ENCODE peak calls at places on chromosome 3, in nine cellular contexts. R, N, J, M, Y, O, S, Z and H are unnamed samples.

GRCh38 chr3:191944835-191945234 is 483.9 kb downstream of the PYDC2 start:
- DNase-seq in O (no peak), M (no peak), J (no peak), R (no peak), S (no peak), Z (no peak), N (no peak), Y (no peak), H (no peak)

GRCh38 chr3:153445817-153446216 is 283.8 kb downstream of the RAP2B start:
- DNase-seq in Y (no peak), N (no peak), R (no peak), S (no peak), Z (no peak), J (no peak), O (no peak), M (no peak), H (no peak)

GRCh38 chr3:43019168-43019765 is 40.2 kb downstream of the GASK1A start:
- DNase-seq in S (no peak), M (no peak), O (no peak), R (no peak), Y (no peak), N (no peak), J (no peak), Z (no peak), H (no peak)

GRCh38 chr3:29644956-29645661 is 364.2 kb downstream of the RBMS3 start:
- DNase-seq in M (no peak), N (no peak), Y (no peak), Z (no peak), O (no peak), J (no peak), R (no peak), S (no peak), H (no peak)

GRCh38 chr3:69770219-69770618 is 31.0 kb downstream of the MITF start:
- DNase-seq in R (no peak), J (no peak), S (no peak), M (no peak), Z (no peak), O (no peak), Y (no peak), N (no peak), H (no peak)

GRCh38 chr3:13713396-13713795 is 164.5 kb downstream of the FBLN2 start:
- DNase-seq in Z (no peak), N (no peak), J (no peak), Y (no peak), M (no peak), R (no peak), S (no peak), O (no peak), H (no peak)

GRCh38 chr3:42733501-42734262 is 31.1 kb upstream of the HHATL start:
- DNase-seq in S (no peak), N (no peak), J (no peak), M (no peak), Z (no peak), R (no peak), O (no peak), Y (no peak), H (no peak)

GRCh38 chr3:58570851-58571250 is 6.3 kb downstream of the FAM107A start:
- DNase-seq in Z (no peak), S (no peak), R (no peak), N (no peak), O (no peak), Y (no peak), M (no peak), J (no peak), H (no peak)

GRCh38 chr3:23992051-23992628 is 47.1 kb downstream of the NR1D2 start:
- DNase-seq in O (no peak), J (no peak), Y (no peak), M (no peak), N (peak), S (no peak), R (no peak), Z (no peak), H (no peak)

GRCh38 chr3:176769547-176770190 is 427.6 kb downstream of the TBL1XR1 start:
- DNase-seq in O (no peak), S (no peak), M (no peak), N (no peak), Y (no peak), J (no peak), Z (no peak), R (no peak), H (no peak)

GRCh38 chr3:59752925-59753324 is 703.1 kb upstream of the CFAP20DC start:
- DNase-seq in J (no peak), R (no peak), Y (no peak), M (no peak), S (no peak), Z (no peak), N (no peak), O (no peak), H (peak)

GRCh38 chr3:161222662-161223061 is 1.6 kb downstream of the NMD3 start:
- DNase-seq in O (no peak), J (no peak), M (no peak), S (no peak), Z (no peak), Y (no peak), N (no peak), R (no peak), H (no peak)

GRCh38 chr3:42300013-42300412 is 34.0 kb upstream of the CCK start:
- DNase-seq in O (no peak), S (no peak), Z (peak), N (no peak), J (peak), Y (peak), M (no peak), R (no peak), H (peak)

GRCh38 chr3:66392512-66392911 is 108.3 kb downstream of the LRIG1 start:
- DNase-seq in Z (no peak), O (peak), N (no peak), Y (no peak), J (no peak), R (no peak), S (no peak), M (no peak), H (no peak)

GRCh38 chr3:52606373-52607085 is 70.1 kb downstream of the UQCC5 start:
- DNase-seq in S (no peak), R (no peak), Z (peak), J (peak), Y (no peak), N (no peak), M (no peak), O (no peak), H (no peak)

GRCh38 chr3:123449092-123449985 is 449 bp upstream of the ADCY5 start:
- DNase-seq in Y (no peak), O (peak), R (no peak), M (peak), S (peak), J (peak), N (peak), Z (no peak), H (peak)

GRCh38 chr3:7309707-7310106 is 448.8 kb downstream of the GRM7 start:
- DNase-seq in O (peak), N (no peak), Y (no peak), S (no peak), M (peak), R (no peak), J (peak), Z (no peak), H (no peak)

GRCh38 chr3:39146083-39146501 is 7.3 kb downstream of the CSRNP1 start:
- DNase-seq in S (no peak), R (no peak), J (peak), Y (no peak), O (no peak), M (no peak), Z (no peak), N (no peak), H (no peak)

GRCh38 chr3:174099724-174100123 is 702.2 kb downstream of the NLGN1 start:
- DNase-seq in Z (no peak), Y (no peak), J (no peak), M (no peak), O (no peak), R (no peak), N (no peak), S (no peak), H (no peak)

GRCh38 chr3:9012521-9012920 is 49.2 kb upstream of the RAD18 start:
- DNase-seq in Z (no peak), O (no peak), S (no peak), Y (no peak), J (no peak), N (no peak), R (no peak), M (no peak), H (no peak)

GRCh38 chr3:187822402-187822801 is 77.1 kb upstream of the BCL6 start:
- DNase-seq in J (no peak), R (no peak), S (no peak), Z (no peak), N (no peak), M (no peak), O (no peak), Y (no peak), H (no peak)

GRCh38 chr3:126948980-126949535 is 33.9 kb upstream of the PLXNA1 start:
- DNase-seq in R (no peak), O (peak), M (no peak), Y (no peak), Z (no peak), J (no peak), N (no peak), S (no peak), H (no peak)

GRCh38 chr3:15174953-15175352 is 31.1 kb upstream of the CAPN7 start:
- DNase-seq in Y (no peak), Z (no peak), J (no peak), S (no peak), N (no peak), R (no peak), M (no peak), O (no peak), H (no peak)

GRCh38 chr3:87000940-87001339 is 10.0 kb upstream of the VGLL3 start:
- DNase-seq in Y (no peak), R (no peak), M (no peak), S (no peak), N (no peak), J (no peak), Z (no peak), O (no peak), H (no peak)

GRCh38 chr3:104887069-104887468 is 479.6 kb upstream of the ALCAM start:
- DNase-seq in S (no peak), R (no peak), J (no peak), Z (no peak), Y (no peak), O (no peak), M (no peak), N (no peak), H (no peak)

GRCh38 chr3:24225027-24225743 is 269.5 kb downstream of the THRB start:
- DNase-seq in S (no peak), O (no peak), R (no peak), J (no peak), Y (no peak), M (no peak), Z (no peak), N (no peak), H (no peak)

GRCh38 chr3:39056151-39056550 is 4.3 kb downstream of the WDR48 start:
- DNase-seq in S (no peak), J (no peak), Y (no peak), Z (no peak), M (no peak), R (no peak), O (no peak), N (no peak), H (no peak)

GRCh38 chr3:134357914-134358811 is 16.1 kb downstream of the AMOTL2 start:
- DNase-seq in M (no peak), O (peak), R (no peak), S (no peak), Z (peak), Y (peak), J (no peak), N (no peak), H (peak)

GRCh38 chr3:106839576-106840280 is 537.5 kb upstream of the CCDC54 start:
- DNase-seq in N (no peak), J (no peak), Z (no peak), R (no peak), Y (no peak), O (no peak), S (no peak), M (no peak), H (no peak)

GRCh38 chr3:175777495-175777894 is 918.4 kb downstream of the NAALADL2 start:
- DNase-seq in N (no peak), Y (no peak), O (no peak), R (no peak), J (no peak), Z (no peak), S (no peak), M (no peak), H (no peak)

GRCh38 chr3:116339441-116340028 is 105.8 kb downstream of the LSAMP start:
- DNase-seq in J (peak), M (peak), Z (peak), Y (peak), N (no peak), O (no peak), S (no peak), R (no peak), H (no peak)

GRCh38 chr3:72977463-72977862 is 19.1 kb upstream of the PPP4R2 start:
- DNase-seq in J (no peak), N (no peak), R (no peak), O (no peak), Y (no peak), Z (no peak), S (no peak), M (no peak), H (peak)
- TF ChIP-seq CTCF in J (no peak), N (no peak), R (no peak), O (no peak), Y (no peak), Z (no peak), S (no peak), M (no peak), H (no peak)

GRCh38 chr3:71415708-71416108 is 167.8 kb downstream of the FOXP1 start:
- DNase-seq in M (no peak), N (no peak), S (no peak), Y (no peak), O (no peak), Z (no peak), J (no peak), R (no peak), H (no peak)

GRCh38 chr3:71409352-71409751 is 174.2 kb downstream of the FOXP1 start:
- DNase-seq in O (no peak), M (no peak), Y (no peak), N (no peak), Z (no peak), S (no peak), J (no peak), R (no peak), H (no peak)

GRCh38 chr3:71416868-71417267 is 166.7 kb downstream of the FOXP1 start:
- DNase-seq in M (no peak), Y (no peak), J (no peak), S (no peak), R (no peak), N (no peak), O (no peak), Z (no peak), H (peak)

GRCh38 chr3:71413572-71413971 is 170.0 kb downstream of the FOXP1 start:
- DNase-seq in J (no peak), N (no peak), S (no peak), Y (no peak), O (no peak), M (no peak), R (no peak), Z (no peak), H (no peak)

GRCh38 chr3:71414189-71414924 is 169.2 kb downstream of the FOXP1 start:
- DNase-seq in Y (no peak), O (no peak), J (no peak), N (no peak), R (no peak), Z (no peak), M (no peak), S (no peak), H (no peak)
- TF ChIP-seq CTCF in Y (no peak), O (no peak), J (no peak), N (no peak), R (no peak), Z (no peak), M (no peak), S (no peak), H (no peak)

GRCh38 chr3:136818191-136818850 is 605 bp upstream of the SLC35G2 start:
- DNase-seq in O (no peak), Y (peak), J (peak), N (peak), Z (peak), M (peak), R (peak), S (peak), H (peak)
- TF ChIP-seq CTCF in O (no peak), Y (no peak), J (no peak), N (no peak), Z (peak), M (peak), R (no peak), S (no peak), H (no peak)

GRCh38 chr3:180962530-180962929 is 27.0 kb downstream of the DNAJC19 start:
- DNase-seq in R (no peak), O (no peak), Z (no peak), N (no peak), M (no peak), S (no peak), J (no peak), Y (no peak), H (no peak)
- TF ChIP-seq CTCF in R (no peak), O (no peak), Z (no peak), N (no peak), M (no peak), S (no peak), J (no peak), Y (no peak), H (no peak)

GRCh38 chr3:138195491-138195890 is 8.4 kb downstream of the ARMC8 start:
- DNase-seq in Y (no peak), N (no peak), S (no peak), O (no peak), R (no peak), J (no peak), Z (no peak), M (no peak), H (no peak)

GRCh38 chr3:138199847-138200246 is 12.7 kb downstream of the ARMC8 start:
- DNase-seq in Y (no peak), Z (no peak), S (no peak), O (no peak), R (no peak), M (no peak), J (no peak), N (no peak), H (no peak)

GRCh38 chr3:138196023-138196422 is 8.9 kb downstream of the ARMC8 start:
- DNase-seq in S (no peak), J (no peak), M (no peak), N (no peak), R (no peak), O (no peak), Z (no peak), Y (no peak), H (no peak)

GRCh38 chr3:138197545-138197944 is 10.4 kb downstream of the ARMC8 start:
- DNase-seq in J (no peak), O (no peak), Z (no peak), R (no peak), S (no peak), Y (no peak), N (no peak), M (no peak), H (no peak)

DNA sequence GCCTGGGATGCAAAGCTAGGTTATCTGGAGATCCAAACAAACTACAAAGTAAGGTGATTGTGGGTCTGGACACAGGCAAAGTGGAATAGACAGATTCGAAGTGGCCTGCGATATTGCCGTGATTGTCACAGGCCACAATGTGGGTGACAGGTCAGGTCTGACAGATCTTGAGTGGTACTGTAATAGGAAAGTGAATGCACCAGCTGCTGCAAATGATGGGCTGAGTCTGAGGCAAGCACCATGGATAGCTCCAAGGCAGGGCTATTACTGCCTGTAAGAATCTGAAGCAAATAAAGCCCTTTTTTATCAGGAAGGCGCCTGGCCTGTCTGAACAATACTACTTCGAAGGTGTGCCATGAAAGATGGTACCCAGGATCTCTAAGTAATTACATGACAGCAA is 10.0 kb downstream of the ARMC8 start:
- DNase-seq in J (no peak), M (no peak), N (no peak), Z (no peak), Y (no peak), S (no peak), R (no peak), O (no peak), H (peak)
- TF ChIP-seq CTCF in J (no peak), M (no peak), N (no peak), Z (no peak), Y (no peak), S (no peak), R (no peak), O (no peak), H (no peak)

DNA sequence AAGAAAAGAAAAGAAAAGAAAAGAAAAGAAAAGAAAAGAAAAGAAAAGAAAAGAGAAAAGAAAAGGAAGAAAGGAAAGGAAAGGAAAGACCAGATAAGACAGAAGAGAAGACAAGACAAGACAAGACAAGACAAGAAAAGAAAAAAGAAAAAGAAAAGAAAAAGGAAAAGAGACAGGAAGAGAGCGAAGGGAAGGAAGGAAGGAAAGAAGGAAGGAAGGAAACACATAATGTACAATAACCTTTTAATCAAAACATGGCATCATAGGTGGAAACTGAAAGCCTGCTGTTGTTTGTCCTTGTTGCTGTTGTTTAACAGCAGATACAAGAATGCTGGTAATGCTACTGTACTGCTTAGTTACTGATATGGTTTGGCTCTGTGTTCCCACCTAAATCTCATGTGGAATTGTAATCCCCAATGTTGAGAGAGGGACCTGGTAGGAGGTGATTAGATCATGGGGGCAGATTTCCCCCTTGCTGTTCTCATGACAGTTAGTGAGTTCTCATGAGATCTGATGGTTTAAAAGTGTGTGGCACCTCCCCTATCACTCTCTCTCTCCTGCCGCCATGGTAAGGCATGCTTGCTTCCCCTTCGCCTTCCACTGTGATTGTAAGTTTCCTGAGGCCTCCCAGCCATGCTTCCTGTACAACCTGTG is 67.3 kb downstream of the MCF2L2 start:
- DNase-seq in Z (no peak), J (no peak), S (no peak), O (no peak), M (no peak), R (no peak), Y (no peak), N (no peak), H (no peak)
- TF ChIP-seq CTCF in Z (no peak), J (no peak), S (no peak), O (no peak), M (no peak), R (peak), Y (no peak), N (no peak), H (no peak)

GRCh38 chr3:171329759-171330158 is 130.4 kb downstream of the TNIK start:
- DNase-seq in O (no peak), S (no peak), N (no peak), Y (no peak), R (no peak), Z (no peak), J (no peak), M (no peak), H (no peak)

GRCh38 chr3:171330936-171331335 is 129.3 kb downstream of the TNIK start:
- DNase-seq in Z (no peak), M (no peak), R (no peak), J (no peak), Y (no peak), O (no peak), N (no peak), S (no peak), H (no peak)

GRCh38 chr3:171327441-171328174 is 132.6 kb downstream of the TNIK start:
- DNase-seq in J (no peak), O (no peak), S (no peak), M (no peak), N (no peak), Z (no peak), R (no peak), Y (no peak), H (no peak)

GRCh38 chr3:171326717-171327440 is 133.3 kb downstream of the TNIK start:
- DNase-seq in Z (no peak), O (no peak), S (no peak), J (no peak), N (no peak), Y (no peak), M (no peak), R (no peak), H (no peak)

GRCh38 chr3:171328419-171329082 is 131.7 kb downstream of the TNIK start:
- DNase-seq in Z (no peak), Y (no peak), S (no peak), N (peak), R (no peak), J (peak), M (no peak), O (no peak), H (peak)
- TF ChIP-seq CTCF in Z (no peak), Y (no peak), S (no peak), N (peak), R (no peak), J (peak), M (peak), O (peak), H (peak)

DNA sequence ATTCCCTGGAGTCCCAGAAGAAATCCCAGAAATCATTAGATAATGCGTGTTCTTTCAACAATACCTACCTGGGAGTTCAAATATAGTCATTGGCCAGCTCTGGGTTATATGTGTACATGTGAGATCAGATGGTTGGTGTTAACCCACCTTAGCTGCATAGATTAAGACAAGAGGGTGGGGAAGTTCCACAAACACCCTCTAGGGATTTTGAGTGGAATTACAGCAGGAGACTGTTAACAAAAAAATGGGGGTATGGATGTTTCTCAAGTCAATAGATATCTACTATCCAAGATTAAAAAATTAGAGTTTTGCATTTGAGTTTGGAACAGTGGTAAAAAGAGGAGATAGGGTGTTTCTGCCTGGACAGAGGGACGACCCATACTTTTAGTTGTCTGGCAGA is 282.5 kb upstream of the CNTN3 start:
- DNase-seq in J (no peak), S (no peak), R (no peak), M (no peak), N (no peak), O (no peak), Y (no peak), Z (no peak), H (no peak)
- TF ChIP-seq CTCF in J (no peak), S (no peak), R (no peak), M (no peak), N (peak), O (no peak), Y (peak), Z (no peak), H (no peak)

GRCh38 chr3:196292281-196292923 is 4.9 kb upstream of the PCYT1A start:
- DNase-seq in J (no peak), S (no peak), R (no peak), Y (no peak), Z (no peak), N (no peak), O (no peak), M (no peak), H (no peak)
- TF ChIP-seq CTCF in J (no peak), S (no peak), R (no peak), Y (no peak), Z (no peak), N (no peak), O (no peak), M (no peak), H (no peak)